ENCODE peak calls at places on chromosome 9, in seven cellular contexts. U is H54, N is AG08395, A is colonic mucosa, G is fibroblast of pulmonary artery, R is memory B cell, C is iPS-NIHi11. Q is an unnamed sample.

GRCh38 chr9:108722396-108722795 is 133.4 kb downstream of the ACTL7B start:
- DNase-seq in U (no peak), A (no peak), R (no peak), N (no peak), C (no peak), G (no peak), Q (no peak)

GRCh38 chr9:130320697-130321080 is 55.1 kb downstream of the HMCN2 start:
- DNase-seq in N (no peak), U (no peak), C (peak), A (peak), R (no peak), G (no peak), Q (no peak)

GRCh38 chr9:96856363-96857286 is 2.3 kb upstream of the ZNF782 start:
- DNase-seq in R (peak), G (peak), A (peak), U (no peak), N (peak), C (peak), Q (peak)

GRCh38 chr9:131798166-131798565 is 58.3 kb upstream of the RAPGEF1 start:
- DNase-seq in A (no peak), N (no peak), C (no peak), U (no peak), R (no peak), G (no peak), Q (no peak)

GRCh38 chr9:32635362-32635761 is at the start of gene TAF1L:
- DNase-seq in U (no peak), N (no peak), C (no peak), A (no peak), R (no peak), G (no peak), Q (no peak)

GRCh38 chr9:98455957-98456621 is 200.6 kb upstream of the TBC1D2 start:
- DNase-seq in R (no peak), U (no peak), A (no peak), C (no peak), G (peak), N (peak), Q (no peak)

GRCh38 chr9:36903541-36904435 is 130.3 kb downstream of the PAX5 start:
- DNase-seq in G (peak), U (no peak), N (peak), C (no peak), R (no peak), A (no peak), Q (no peak)

GRCh38 chr9:105385372-105385985 is 62.4 kb upstream of the FSD1L start:
- DNase-seq in U (peak), G (peak), C (no peak), R (peak), N (no peak), A (no peak), Q (no peak)

GRCh38 chr9:89457376-89457855 is 40.5 kb downstream of the SEMA4D start:
- DNase-seq in C (no peak), U (no peak), A (no peak), R (no peak), N (no peak), G (no peak), Q (no peak)

GRCh38 chr9:81410201-81410600 is 279.1 kb downstream of the TLE1 start:
- DNase-seq in R (no peak), U (peak), G (peak), C (no peak), N (peak), A (no peak), Q (no peak)

GRCh38 chr9:115415450-115415849 is 297.5 kb upstream of the TNC start:
- DNase-seq in N (no peak), A (no peak), C (no peak), U (no peak), G (no peak), R (no peak), Q (no peak)

GRCh38 chr9:122642226-122642625 is 15.2 kb downstream of the OR1B1 start:
- DNase-seq in G (peak), A (no peak), R (no peak), N (peak), C (peak), U (peak), Q (no peak)

GRCh38 chr9:121483049-121483448 is 16.6 kb downstream of the GGTA1 start:
- DNase-seq in R (no peak), G (no peak), A (no peak), C (peak), N (no peak), U (peak), Q (no peak)

GRCh38 chr9:72351538-72352453 is 13.2 kb downstream of the ZFAND5 start:
- DNase-seq in R (no peak), G (peak), A (no peak), U (peak), C (no peak), N (peak), Q (no peak)

GRCh38 chr9:108468364-108468763 is 387.4 kb downstream of the ACTL7B start:
- DNase-seq in A (peak), U (peak), N (no peak), R (no peak), C (peak), G (peak), Q (no peak)

GRCh38 chr9:35272989-35273388 is 111.2 kb downstream of the UNC13B start:
- DNase-seq in A (no peak), C (no peak), G (peak), R (no peak), N (peak), U (no peak), Q (no peak)

GRCh38 chr9:76215066-76215465 is 179.2 kb downstream of the RFK start:
- DNase-seq in C (peak), R (no peak), A (no peak), U (peak), G (peak), N (peak), Q (no peak)

GRCh38 chr9:72006481-72006880 is 53.9 kb downstream of the C9orf57 start:
- DNase-seq in C (peak), N (peak), A (no peak), R (no peak), G (no peak), U (peak), Q (no peak)

GRCh38 chr9:14563902-14564578 is 129.2 kb downstream of the ZDHHC21 start:
- DNase-seq in A (no peak), R (no peak), C (no peak), G (no peak), U (no peak), N (no peak), Q (no peak)

GRCh38 chr9:5629312-5630037 is 568 bp downstream of the RIC1 start:
- DNase-seq in G (peak), U (no peak), A (peak), C (no peak), R (no peak), N (no peak), Q (no peak)

GRCh38 chr9:79896390-79896789 is 324.6 kb downstream of the TLE4 start:
- DNase-seq in C (no peak), A (no peak), U (no peak), G (no peak), R (no peak), N (no peak), Q (no peak)

GRCh38 chr9:34374905-34375552 is 1.7 kb downstream of the MYORG start:
- DNase-seq in G (no peak), N (no peak), C (peak), R (no peak), U (no peak), A (peak), Q (no peak)

GRCh38 chr9:132716007-132716406 is 45.7 kb downstream of the GTF3C4 start:
- DNase-seq in A (no peak), G (no peak), U (no peak), R (no peak), C (no peak), N (no peak), Q (no peak)

GRCh38 chr9:81182421-81182820 is 506.9 kb downstream of the TLE1 start:
- DNase-seq in R (no peak), G (peak), N (no peak), C (no peak), U (no peak), A (no peak), Q (no peak)

GRCh38 chr9:87445646-87446045 is 52.0 kb upstream of the DAPK1 start:
- DNase-seq in N (no peak), C (peak), U (peak), R (no peak), G (peak), A (peak), Q (no peak)

GRCh38 chr9:121322037-121322736 is 47.9 kb downstream of the STOM start:
- DNase-seq in C (no peak), A (no peak), R (no peak), U (peak), G (peak), N (peak), Q (no peak)

GRCh38 chr9:113669523-113670115 is 206.1 kb downstream of the RGS3 start:
- DNase-seq in G (no peak), C (no peak), N (peak), U (no peak), R (no peak), A (no peak), Q (no peak)